ENCODE peak calls at places on chromosomes 13 and 19, in nine cellular contexts. A, J, C, D, P, O, Y, Z and I are unnamed samples.
A peak's percentile ranks its signal among the peaks of the same experiment; 100 is the strongest.

GRCh38 chr13:87872813-87873212 is 201.6 kb downstream of the SLITRK5 start:
- ATAC-seq in A (no peak), J (no peak), C (no peak), D (no peak), P (no peak), O (no peak), Y (no peak), Z (no peak), I (peak; percentile 70)

GRCh38 chr13:31947105-31947504 is 84.5 kb upstream of the FRY start:
- ATAC-seq in A (no peak), J (no peak), C (peak; percentile 27), D (no peak), P (no peak), O (no peak), Y (no peak), Z (no peak), I (no peak)

GRCh38 chr13:26961890-26962615 is 201.5 kb upstream of the GPR12 start:
- ATAC-seq in A (no peak), J (no peak), C (peak; percentile 90), D (peak; percentile 60), P (no peak), O (no peak), Y (peak; percentile 7), Z (peak; percentile 3), I (no peak)

GRCh38 chr13:42968906-42969305 is 23.1 kb downstream of the EPSTI1 start:
- ATAC-seq in A (no peak), J (no peak), C (no peak), D (peak; percentile 56), P (no peak), O (no peak), Y (no peak), Z (no peak), I (no peak)

GRCh38 chr13:25085125-25085742 is 10.7 kb upstream of the PABPC3 start:
- ATAC-seq in A (no peak), J (no peak), C (peak; percentile 53), D (no peak), P (peak; percentile 82), O (no peak), Y (no peak), Z (no peak), I (peak; percentile 81)

GRCh38 chr19:45922281-45922680 is 7.7 kb upstream of the NANOS2 start:
- ATAC-seq in A (no peak), J (no peak), C (no peak), D (no peak), P (peak; percentile 75), O (peak; percentile 38), Y (no peak), Z (no peak), I (peak; percentile 40)

GRCh38 chr13:48251616-48252081 is 18.6 kb downstream of the ITM2B start:
- ATAC-seq in A (peak; percentile 34), J (no peak), C (no peak), D (peak; percentile 79), P (no peak), O (no peak), Y (peak; percentile 64), Z (peak; percentile 59), I (no peak)

GRCh38 chr13:44017756-44018309 is 138.1 kb downstream of the LACC1 start:
- ATAC-seq in A (peak; percentile 67), J (no peak), C (peak; percentile 71), D (no peak), P (no peak), O (no peak), Y (no peak), Z (peak; percentile 30), I (no peak)

GRCh38 chr13:21399741-21400140 is 59.4 kb downstream of the ZDHHC20 start:
- ATAC-seq in A (no peak), J (peak; percentile 65), C (no peak), D (no peak), P (no peak), O (no peak), Y (no peak), Z (no peak), I (no peak)

GRCh38 chr19:10228925-10229324 is 2.2 kb downstream of the S1PR2 start:
- ATAC-seq in A (no peak), J (no peak), C (peak; percentile 10), D (no peak), P (peak; percentile 28), O (no peak), Y (no peak), Z (no peak), I (no peak)

GRCh38 chr19:10554760-10555612 is 10.8 kb downstream of the KRI1 start:
- ATAC-seq in A (no peak), J (no peak), C (no peak), D (no peak), P (no peak), O (no peak), Y (no peak), Z (no peak), I (peak; percentile 14)

GRCh38 chr13:48542581-48543341 is 9.9 kb upstream of the RCBTB2 start:
- ATAC-seq in A (peak; percentile 93), J (no peak), C (peak; percentile 88), D (peak; percentile 68), P (peak; percentile 69), O (no peak), Y (peak; percentile 23), Z (peak; percentile 93), I (no peak)

GRCh38 chr19:24002256-24002945 is 84.6 kb upstream of the ZNF254 start:
- ATAC-seq in A (no peak), J (no peak), C (peak; percentile 37), D (no peak), P (no peak), O (no peak), Y (no peak), Z (no peak), I (no peak)

GRCh38 chr13:90485441-90485840 is 862.0 kb upstream of the MIR17HG start:
- ATAC-seq in A (no peak), J (no peak), C (no peak), D (peak; percentile 91), P (peak; percentile 48), O (no peak), Y (peak; percentile 59), Z (peak; percentile 45), I (peak; percentile 90)

GRCh38 chr19:5245631-5246553 is 94.7 kb downstream of the PTPRS start:
- ATAC-seq in A (no peak), J (no peak), C (no peak), D (no peak), P (no peak), O (peak; percentile 57), Y (no peak), Z (no peak), I (no peak)

GRCh38 chr13:93144031-93144430 is 82.6 kb upstream of the GPC6 start:
- ATAC-seq in A (no peak), J (no peak), C (no peak), D (no peak), P (no peak), O (no peak), Y (no peak), Z (no peak), I (no peak)

GRCh38 chr13:77537302-77537919 is 1.9 kb downstream of the SCEL start:
- ATAC-seq in A (no peak), J (no peak), C (no peak), D (peak; percentile 32), P (no peak), O (no peak), Y (no peak), Z (no peak), I (peak; percentile 53)

GRCh38 chr19:6686628-6686975 is 16.6 kb upstream of the TNFSF14 start:
- ATAC-seq in A (no peak), J (no peak), C (peak; percentile 12), D (no peak), P (no peak), O (no peak), Y (no peak), Z (no peak), I (no peak)

GRCh38 chr13:111595791-111596190 is 275.3 kb downstream of the TEX29 start:
- ATAC-seq in A (no peak), J (no peak), C (no peak), D (peak; percentile 17), P (no peak), O (no peak), Y (no peak), Z (no peak), I (no peak)

GRCh38 chr13:59483441-59484116 is 680.1 kb downstream of the DIAPH3 start:
- ATAC-seq in A (peak; percentile 68), J (no peak), C (peak; percentile 35), D (peak; percentile 79), P (no peak), O (no peak), Y (no peak), Z (peak; percentile 84), I (peak; percentile 89)

GRCh38 chr19:14116918-14117578 is 514 bp downstream of the PRKACA start:
- ATAC-seq in A (no peak), J (no peak), C (no peak), D (no peak), P (no peak), O (peak; percentile 2), Y (peak; percentile 3), Z (no peak), I (no peak)

GRCh38 chr19:34366670-34367423 is 1.9 kb downstream of the GPI start:
- ATAC-seq in A (no peak), J (no peak), C (no peak), D (no peak), P (no peak), O (no peak), Y (peak; percentile 53), Z (no peak), I (no peak)

GRCh38 chr19:40464059-40465024 is 1.2 kb downstream of the BLVRB start:
- ATAC-seq in A (peak; percentile 8), J (no peak), C (peak; percentile 21), D (peak; percentile 68), P (peak; percentile 43), O (no peak), Y (peak; percentile 28), Z (peak; percentile 21), I (peak; percentile 60)

GRCh38 chr13:42140494-42140893 is 92.0 kb downstream of the DGKH start:
- ATAC-seq in A (no peak), J (no peak), C (no peak), D (no peak), P (no peak), O (peak; percentile 83), Y (no peak), Z (no peak), I (no peak)

GRCh38 chr13:44024496-44025155 is 144.9 kb downstream of the LACC1 start:
- ATAC-seq in A (no peak), J (no peak), C (no peak), D (no peak), P (no peak), O (no peak), Y (no peak), Z (no peak), I (no peak)

GRCh38 chr13:103101902-103102301 is 35.7 kb upstream of the SLC10A2 start:
- ATAC-seq in A (peak; percentile 50), J (no peak), C (no peak), D (no peak), P (no peak), O (no peak), Y (no peak), Z (peak; percentile 38), I (no peak)